ENCODE peak calls at places on chromosomes 5 and 9, in seven cellular contexts. O is upper lobe of right lung, W is tibial nerve, Y is pancreas, H is aorta, M is ovary, R is astrocyte. B is an unnamed sample.

GRCh38 chr9:114383866-114384231 is 3.9 kb downstream of the AKNA start:
- DNase-seq in Y (no peak), M (no peak), H (no peak), R (no peak), O (no peak), W (no peak), B (no peak)

GRCh38 chr9:104093162-104093561 is 947 bp upstream of the SMC2 start:
- DNase-seq in R (peak; percentile 7), O (no peak), W (no peak), Y (no peak), M (no peak), H (no peak), B (no peak)

GRCh38 chr9:79408617-79409016 is 163.1 kb upstream of the TLE4 start:
- DNase-seq in M (no peak), R (peak; percentile 85), O (no peak), W (no peak), H (no peak), Y (no peak), B (no peak)

GRCh38 chr5:41004931-41005330 is 66.2 kb downstream of the MROH2B start:
- DNase-seq in H (no peak), M (no peak), O (no peak), W (no peak), R (no peak), Y (no peak), B (no peak)

GRCh38 chr9:127557466-127557869 is 54.6 kb upstream of the STXBP1 start:
- DNase-seq in H (peak; percentile 69), R (no peak), O (no peak), Y (no peak), M (no peak), W (no peak), B (no peak)

GRCh38 chr5:28301676-28302075 is 1263.3 kb upstream of the CDH9 start:
- DNase-seq in O (no peak), R (peak; percentile 66), W (no peak), H (no peak), Y (no peak), M (no peak), B (no peak)

GRCh38 chr5:151063136-151063544 is 17.7 kb downstream of the TNIP1 start:
- DNase-seq in M (peak; percentile 61), W (no peak), Y (no peak), R (peak; percentile 86), H (peak; percentile 60), O (no peak), B (no peak)

GRCh38 chr9:70625078-70625477 is 210.6 kb upstream of the KLF9 start:
- DNase-seq in Y (no peak), W (no peak), O (no peak), R (no peak), H (no peak), M (no peak), B (no peak)

GRCh38 chr9:97571664-97572063 is 61.5 kb downstream of the TSTD2 start:
- DNase-seq in Y (no peak), H (no peak), M (no peak), O (peak; percentile 25), R (no peak), W (no peak), B (no peak)

GRCh38 chr9:12838546-12838945 is 63.7 kb downstream of the LURAP1L start:
- DNase-seq in R (peak; percentile 42), W (no peak), O (no peak), H (no peak), Y (no peak), M (no peak), B (no peak)

DNA sequence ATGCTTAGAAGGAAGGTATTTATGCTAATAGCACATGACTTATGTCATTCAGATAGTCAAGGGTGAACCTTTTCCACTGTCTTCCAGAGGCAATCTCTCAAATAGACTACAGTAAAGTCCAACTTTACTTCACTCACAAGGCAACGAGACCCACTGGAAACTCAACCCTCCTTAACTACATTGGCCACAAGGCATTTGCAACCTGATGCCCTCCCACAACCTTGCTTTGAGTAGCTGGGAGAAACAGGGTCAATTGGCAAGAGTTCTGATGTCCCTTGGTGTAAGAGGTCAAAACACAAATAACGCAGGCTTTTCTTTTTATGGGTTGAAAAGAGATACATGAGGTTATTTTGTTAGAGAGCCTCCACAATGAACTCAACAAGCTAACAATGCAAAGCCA is 6.1 kb downstream of the GAS1 start:
- DNase-seq in W (no peak), O (no peak), M (no peak), Y (no peak), R (no peak), H (no peak), B (no peak)
- H3K27me3 ChIP-seq in W (peaks cover 3% of the 10 kb centered on the region), O (peaks cover 51% of the 10 kb centered on the region), M (no peaks in the 10 kb centered on the region), Y (no peaks in the 10 kb centered on the region), R (peaks cover 45% of the 10 kb centered on the region), H (no peaks in the 10 kb centered on the region), B (peaks cover 49% of the 10 kb centered on the region)

GRCh38 chr5:55022454-55022853 is 1.6 kb upstream of the GZMK start:
- DNase-seq in O (no peak), Y (no peak), M (no peak), W (no peak), H (no peak), R (no peak), B (no peak)

DNA sequence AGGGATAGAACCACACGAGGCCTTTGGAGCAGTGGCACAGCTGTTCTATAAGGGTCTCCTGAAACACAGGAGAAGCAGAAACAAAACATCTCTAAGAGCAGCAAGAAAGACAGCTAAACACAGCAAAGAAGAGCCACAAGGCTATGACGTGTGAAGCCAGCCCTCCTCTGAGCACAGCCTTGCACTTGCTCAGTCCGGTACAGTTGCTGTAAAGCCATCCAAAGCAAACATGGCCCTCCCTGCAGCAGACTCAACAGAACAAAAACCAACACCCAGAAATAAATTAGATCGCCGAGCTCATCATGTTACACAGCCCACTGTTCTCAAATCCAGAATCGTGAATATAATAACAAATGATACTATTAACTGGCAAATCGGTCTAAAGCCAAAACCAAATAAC is 2.6 kb upstream of the GZMK start:
- DNase-seq in Y (no peak), O (no peak), H (no peak), R (no peak), W (no peak), M (no peak), B (no peak)
- H3K4me3 ChIP-seq in Y (no peak overlapping the region), O (no peak overlapping the region), H (no peak overlapping the region), R (no peak overlapping the region), W (no peak overlapping the region), M (no peak overlapping the region), B (no peak overlapping the region)

GRCh38 chr9:35616681-35617459 is 1.3 kb downstream of the CD72 start:
- DNase-seq in O (peak; percentile 89), H (peak; percentile 90), R (peak; percentile 51), Y (peak; percentile 72), M (peak; percentile 59), W (no peak), B (no peak)

GRCh38 chr9:35618325-35618727 is at the start of gene CD72:
- DNase-seq in W (no peak), M (no peak), H (peak; percentile 62), Y (no peak), O (no peak), R (no peak), B (no peak)

GRCh38 chr9:35617548-35617947 is 665 bp downstream of the CD72 start:
- DNase-seq in M (no peak), R (no peak), O (no peak), Y (no peak), W (no peak), H (no peak), B (no peak)

GRCh38 chr9:35618854-35619799 is 914 bp upstream of the CD72 start:
- DNase-seq in R (no peak), M (no peak), W (no peak), H (peak; percentile 80), Y (peak; percentile 35), O (no peak), B (no peak)

DNA sequence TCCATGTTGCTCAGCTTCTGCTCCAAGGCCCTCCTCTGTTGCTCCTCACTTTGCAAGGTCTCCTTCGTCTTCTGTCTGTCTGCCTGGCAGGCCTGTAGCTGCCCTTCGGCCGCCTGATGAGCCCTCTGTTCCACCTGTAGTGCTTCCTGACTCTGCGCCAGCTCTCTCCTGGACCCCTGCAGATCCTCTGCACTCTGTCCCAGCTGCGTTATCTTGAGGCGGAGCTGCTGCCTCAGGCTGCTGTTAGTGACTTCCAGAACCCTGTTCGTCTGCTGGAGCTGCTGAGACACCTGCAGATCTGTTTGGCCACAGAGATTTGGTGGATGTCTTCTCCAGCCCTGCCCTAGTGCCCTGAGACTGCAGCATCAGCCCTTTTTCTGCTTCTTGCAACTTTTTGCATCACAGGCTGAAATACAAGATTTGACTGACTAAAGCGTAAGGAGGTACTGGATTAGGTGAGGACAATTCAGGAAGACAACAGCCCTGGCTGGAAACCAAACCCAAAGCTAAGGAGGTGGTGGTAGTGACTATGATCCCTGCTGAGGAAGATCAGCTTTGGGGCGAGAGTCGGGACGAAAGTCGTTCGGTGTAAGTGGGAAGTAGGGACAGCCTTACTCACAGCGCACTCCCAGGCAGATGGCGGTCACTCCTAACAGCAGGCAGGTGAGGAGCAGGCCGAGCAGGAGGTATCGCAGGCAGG is 2.1 kb downstream of the CD72 start:
- DNase-seq in R (no peak), O (no peak), Y (no peak), H (no peak), M (no peak), W (no peak), B (no peak)
- H3K4me1 ChIP-seq in R (peaks cover 8% of the 10 kb centered on the region), O (peaks cover 11% of the 10 kb centered on the region), Y (no peaks in the 10 kb centered on the region), H (no peaks in the 10 kb centered on the region), M (no peaks in the 10 kb centered on the region), W (no peaks in the 10 kb centered on the region), B (no peaks in the 10 kb centered on the region)

GRCh38 chr5:139900546-139901250 is 105.1 kb downstream of the PSD2 start:
- DNase-seq in O (peak; percentile 30), Y (no peak), W (no peak), M (no peak), R (no peak), H (no peak), B (no peak)
- H3K27me3 ChIP-seq in O (peaks cover 40% of the 10 kb centered on the region), Y (no peaks in the 10 kb centered on the region), W (peaks cover 34% of the 10 kb centered on the region), M (no peaks in the 10 kb centered on the region), R (peaks cover 62% of the 10 kb centered on the region), H (no peaks in the 10 kb centered on the region), B (peaks cover 40% of the 10 kb centered on the region)